ENCODE peak calls at places on chromosome 9, in six cellular contexts. X is GM12865; O is bronchial epithelial cell; G is IMR-90; K is CD8-positive, alpha-beta T cell; S is neural progenitor cell. V is an unnamed sample.

GRCh38 chr9:111039203-111039907 is 1.1 kb upstream of the LPAR1 start:
- DNase-seq in O (peak), K (no peak), S (peak), X (peak), G (no peak), V (no peak)

GRCh38 chr9:120922404-120923173 is 4.0 kb downstream of the TRAF1 start:
- DNase-seq in S (no peak), X (peak), K (no peak), O (no peak), G (no peak), V (no peak)

GRCh38 chr9:130588416-130588815 is 9.0 kb downstream of the FUBP3 start:
- DNase-seq in S (no peak), O (no peak), K (no peak), G (no peak), X (no peak), V (no peak)

GRCh38 chr9:37622462-37622861 is 28.3 kb upstream of the FRMPD1 start:
- DNase-seq in O (no peak), K (no peak), S (no peak), G (peak), X (no peak), V (no peak)

GRCh38 chr9:117451336-117451735 is 36.5 kb upstream of the ASTN2 start:
- DNase-seq in G (no peak), K (no peak), S (no peak), O (no peak), X (no peak), V (no peak)

GRCh38 chr9:135413461-135413860 is 66.1 kb upstream of the PPP1R26 start:
- DNase-seq in G (no peak), O (no peak), X (no peak), S (no peak), K (no peak), V (no peak)

GRCh38 chr9:22098636-22099332 is 89.7 kb upstream of the CDKN2B start:
- DNase-seq in S (no peak), O (no peak), K (no peak), G (no peak), X (no peak), V (no peak)

GRCh38 chr9:100211471-100211870 is 112.4 kb downstream of the INVS start:
- DNase-seq in O (no peak), K (no peak), X (no peak), G (no peak), S (no peak), V (no peak)

GRCh38 chr9:121954477-121955175 is 138.5 kb downstream of the TTLL11 start:
- DNase-seq in O (no peak), X (no peak), S (no peak), K (no peak), G (peak), V (peak)

GRCh38 chr9:133880136-133880535 is 112.0 kb downstream of the VAV2 start:
- DNase-seq in O (no peak), G (no peak), K (no peak), X (no peak), S (no peak), V (no peak)

GRCh38 chr9:100587375-100587774 is 9.5 kb downstream of the CAVIN4 start:
- DNase-seq in G (peak), O (no peak), S (no peak), K (no peak), X (no peak), V (peak)

GRCh38 chr9:88481933-88482332 is 53.0 kb upstream of the NXNL2 start:
- DNase-seq in G (no peak), S (no peak), X (no peak), K (no peak), O (no peak), V (no peak)

GRCh38 chr9:100472725-100473261 is at the start of gene TMEFF1:
- DNase-seq in X (peak), S (peak), G (peak), O (no peak), K (peak), V (peak)

GRCh38 chr9:472676-473075 is 258.0 kb downstream of the DOCK8 start:
- DNase-seq in K (no peak), O (peak), S (no peak), G (no peak), X (no peak), V (no peak)

GRCh38 chr9:134377976-134378375 is 51.7 kb downstream of the RXRA start:
- DNase-seq in K (no peak), X (no peak), S (no peak), G (no peak), O (no peak), V (no peak)

GRCh38 chr9:134846699-134847098 is 33.9 kb upstream of the FCN2 start:
- DNase-seq in S (no peak), K (no peak), G (no peak), X (no peak), O (no peak), V (no peak)

GRCh38 chr9:90868555-90868954 is 66.9 kb downstream of the SYK start:
- DNase-seq in G (peak), X (no peak), S (no peak), O (peak), K (no peak), V (peak)

GRCh38 chr9:94164756-94165549 is 80.7 kb downstream of the PTPDC1 start:
- DNase-seq in K (no peak), S (no peak), X (no peak), O (no peak), G (no peak), V (no peak)

GRCh38 chr9:121281614-121282291 is 13.8 kb downstream of the GSN start:
- DNase-seq in X (no peak), O (peak), S (no peak), K (no peak), G (peak), V (peak)

GRCh38 chr9:37444890-37445289 is 20.4 kb downstream of the ZBTB5 start:
- DNase-seq in K (no peak), G (no peak), X (no peak), O (no peak), S (no peak), V (no peak)

GRCh38 chr9:75909776-75910175 is 19.3 kb downstream of the PCSK5 start:
- DNase-seq in X (no peak), S (no peak), K (no peak), G (no peak), O (no peak), V (no peak)

GRCh38 chr9:130120832-130121231 is 51.4 kb upstream of the NCS1 start:
- DNase-seq in S (no peak), K (no peak), X (no peak), O (no peak), G (no peak), V (no peak)

GRCh38 chr9:71740199-71740598 is 28.1 kb downstream of the CEMIP2 start:
- DNase-seq in X (no peak), G (no peak), O (peak), S (no peak), K (no peak), V (no peak)

GRCh38 chr9:108743901-108744371 is 111.8 kb downstream of the ACTL7B start:
- DNase-seq in S (peak), O (peak), G (no peak), X (no peak), K (no peak), V (no peak)

GRCh38 chr9:20225841-20226240 is 396.5 kb downstream of the MLLT3 start:
- DNase-seq in K (no peak), S (no peak), X (no peak), O (no peak), G (no peak), V (no peak)

GRCh38 chr9:125694478-125694877 is 12.5 kb downstream of the MAPKAP1 start:
- DNase-seq in X (no peak), O (no peak), S (peak), K (no peak), G (peak), V (peak)

GRCh38 chr9:37408933-37409710 is 13.4 kb upstream of the GRHPR start:
- DNase-seq in X (peak), O (no peak), S (no peak), G (no peak), K (peak), V (no peak)

GRCh38 chr9:109017061-109017460 is 3.8 kb upstream of the CTNNAL1 start:
- DNase-seq in O (no peak), K (no peak), S (no peak), X (no peak), G (peak), V (peak)

GRCh38 chr9:109799792-109800191 is 19.8 kb downstream of the PALM2AKAP2 start:
- DNase-seq in O (no peak), S (no peak), X (no peak), K (no peak), G (peak), V (peak)

GRCh38 chr9:1051286-1052118 is 1.3 kb downstream of the DMRT2 start:
- DNase-seq in O (peak), G (no peak), S (peak), X (peak), K (no peak), V (no peak)

GRCh38 chr9:95411211-95411892 is 93.8 kb upstream of the FANCC start:
- DNase-seq in O (no peak), G (no peak), S (no peak), K (no peak), X (no peak), V (no peak)

GRCh38 chr9:94911986-94912635 is 185.6 kb downstream of the AOPEP start:
- DNase-seq in G (no peak), X (no peak), O (no peak), K (no peak), S (no peak), V (no peak)

GRCh38 chr9:4983541-4984165 is 1.4 kb upstream of the JAK2 start:
- DNase-seq in S (no peak), K (no peak), X (peak), G (no peak), O (peak), V (no peak)

GRCh38 chr9:104092192-104092591 is 1.9 kb upstream of the SMC2 start:
- DNase-seq in S (no peak), O (no peak), G (no peak), X (no peak), K (no peak), V (no peak)

GRCh38 chr9:104093162-104093561 is 947 bp upstream of the SMC2 start:
- DNase-seq in O (peak), K (no peak), G (peak), S (peak), X (no peak), V (peak)

GRCh38 chr9:104091028-104091590 is 3.0 kb upstream of the SMC2 start:
- DNase-seq in S (no peak), O (no peak), G (peak), X (no peak), K (no peak), V (peak)

GRCh38 chr9:104090578-104090977 is 3.5 kb upstream of the SMC2 start:
- DNase-seq in X (no peak), G (no peak), K (no peak), O (no peak), S (no peak), V (no peak)

DNA sequence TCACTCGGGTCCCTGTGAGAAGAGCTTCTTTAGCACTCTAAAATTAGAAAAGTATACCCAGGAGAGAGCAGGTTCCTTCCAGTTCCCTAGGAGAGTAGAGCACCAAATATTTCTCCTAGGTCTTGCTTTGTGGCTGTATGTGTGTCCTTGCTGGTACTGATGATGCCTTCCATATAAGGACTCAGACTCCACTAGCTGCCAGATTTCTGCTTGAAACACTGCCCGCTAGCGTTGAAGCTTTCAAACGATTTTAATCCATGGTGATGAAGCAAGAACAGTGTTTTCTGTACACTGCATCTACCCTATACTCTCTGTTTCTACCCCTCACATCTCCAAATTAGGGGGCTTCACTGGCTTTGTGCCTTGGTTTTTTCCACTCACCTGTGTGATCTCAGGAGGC is 2.4 kb upstream of the SMC2 start:
- DNase-seq in X (no peak), S (peak), G (peak), O (no peak), K (no peak), V (peak)
- TF ChIP-seq CTCF in X (no peak), S (no peak), G (peak), O (peak), K (no peak), V (no peak)

DNA sequence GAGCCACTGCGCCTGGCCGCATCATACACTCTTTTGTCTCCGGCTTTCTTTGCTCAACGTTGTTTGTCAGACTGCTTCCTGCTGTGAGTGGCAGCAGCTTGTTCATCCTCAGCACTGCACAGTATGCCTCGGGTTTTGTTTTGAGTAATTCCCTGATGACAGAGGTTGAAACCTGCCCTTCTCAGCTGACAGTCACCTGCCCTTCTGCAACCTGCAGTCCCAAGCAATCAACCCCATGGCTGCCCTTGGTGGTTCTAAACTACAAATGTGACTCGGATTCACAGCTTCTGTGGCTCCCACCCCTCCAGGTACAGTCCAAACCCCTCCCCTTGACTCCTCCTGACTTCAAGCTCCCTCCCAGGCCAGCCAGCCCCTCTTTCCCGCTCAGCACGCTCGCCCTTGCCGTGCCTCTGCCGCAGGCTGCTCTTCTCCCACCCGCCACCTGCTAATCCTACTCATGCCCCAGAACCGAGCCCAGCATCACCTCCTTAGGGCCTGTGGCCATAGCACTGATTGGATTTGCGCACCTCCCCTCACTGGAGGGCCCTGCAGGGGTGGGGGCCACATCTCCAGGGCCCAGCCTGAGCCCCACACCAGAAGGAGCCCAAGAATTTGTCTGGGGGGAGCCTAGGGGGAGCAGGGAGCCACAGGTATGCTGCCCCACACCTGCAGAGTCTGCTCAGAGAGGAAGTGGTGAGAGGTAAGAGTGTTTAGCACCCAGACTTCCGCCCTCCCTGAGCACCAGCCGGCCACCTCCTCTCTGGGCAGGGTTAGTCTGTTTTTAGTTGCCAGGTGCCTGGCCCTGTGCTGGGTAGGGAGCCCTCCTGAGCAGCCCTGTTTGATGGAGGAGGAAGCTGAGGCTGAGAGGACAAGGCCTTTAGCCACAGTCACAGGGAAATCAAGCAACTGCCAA is 10.1 kb downstream of the EEIG1 start:
- DNase-seq in S (peak), O (peak), X (peak), K (peak), G (no peak), V (no peak)
- H3K4me3 ChIP-seq in S (no peak), O (no peak), X (peak), K (peak), G (no peak), V (no peak)

GRCh38 chr9:97280755-97281330 is 26.6 kb upstream of the CCDC180 start:
- DNase-seq in K (no peak), O (no peak), X (no peak), S (no peak), G (no peak), V (no peak)

GRCh38 chr9:97283768-97284167 is 23.7 kb upstream of the CCDC180 start:
- DNase-seq in G (no peak), X (no peak), K (no peak), S (no peak), O (no peak), V (no peak)

DNA sequence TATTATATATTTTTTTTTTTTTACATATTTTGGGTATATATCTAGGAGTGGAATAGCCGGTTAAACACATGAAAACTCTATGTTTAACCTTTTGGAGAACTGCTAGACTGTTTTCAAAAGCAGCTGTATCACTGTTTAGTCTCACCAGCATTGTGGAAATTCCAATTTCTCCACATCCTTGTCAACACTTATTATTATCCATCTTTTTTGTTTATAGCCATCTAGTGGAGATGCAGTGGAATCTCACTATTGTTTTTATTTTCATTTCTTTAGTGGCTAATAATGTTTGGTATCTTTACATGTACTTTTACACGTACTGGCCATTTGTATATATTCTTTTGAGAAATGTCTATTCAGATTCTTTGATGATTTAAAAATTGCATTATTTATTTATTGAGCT is 22.7 kb upstream of the CCDC180 start:
- DNase-seq in G (no peak), X (no peak), O (no peak), S (no peak), K (no peak), V (no peak)
- TF ChIP-seq CTCF in G (peak), X (no peak), O (no peak), S (no peak), K (no peak), V (no peak)

GRCh38 chr9:127904518-127904887 is 5.1 kb upstream of the ST6GALNAC6 start:
- DNase-seq in O (peak), G (no peak), S (no peak), K (no peak), X (no peak), V (no peak)

GRCh38 chr9:127905788-127906191 is 6.4 kb upstream of the ST6GALNAC6 start:
- DNase-seq in S (no peak), X (peak), G (no peak), O (no peak), K (no peak), V (no peak)

GRCh38 chr9:127903557-127904475 is 4.4 kb upstream of the ST6GALNAC6 start:
- DNase-seq in O (no peak), X (peak), G (no peak), S (no peak), K (peak), V (no peak)

GRCh38 chr9:127907867-127908659 is 8.7 kb upstream of the ST6GALNAC6 start:
- DNase-seq in G (no peak), X (no peak), O (no peak), K (no peak), S (no peak), V (no peak)

GRCh38 chr9:127904888-127905728 is 5.7 kb upstream of the ST6GALNAC6 start:
- DNase-seq in X (peak), S (no peak), G (no peak), O (no peak), K (peak), V (no peak)
- H3K4me3 ChIP-seq in X (peak), S (no peak), G (no peak), O (no peak), K (peak), V (no peak)

DNA sequence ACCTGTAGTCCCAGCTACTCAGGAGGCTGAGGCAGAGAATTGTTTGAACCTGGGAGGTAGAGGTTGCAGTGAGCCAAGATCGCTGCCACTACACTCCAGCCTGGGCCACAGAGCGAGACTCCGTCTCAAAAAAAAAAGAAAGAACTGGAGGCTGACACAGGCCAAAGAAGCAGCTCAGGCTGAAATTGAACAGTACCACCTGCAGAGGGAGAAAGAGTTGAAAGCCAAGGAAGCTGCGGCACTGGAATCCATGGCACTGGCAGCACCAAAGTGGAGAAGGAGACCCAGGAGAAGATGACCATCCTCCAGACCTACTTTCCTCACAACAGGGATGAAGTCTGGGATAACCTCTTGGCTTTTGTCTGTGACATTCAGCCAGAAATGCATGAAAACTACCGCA is 11.3 kb upstream of the TMEM141 start:
- DNase-seq in X (no peak), S (no peak), K (no peak), O (no peak), G (no peak), V (no peak)
- TF ChIP-seq CTCF in X (no peak), S (no peak), K (no peak), O (no peak), G (no peak), V (peak)

DNA sequence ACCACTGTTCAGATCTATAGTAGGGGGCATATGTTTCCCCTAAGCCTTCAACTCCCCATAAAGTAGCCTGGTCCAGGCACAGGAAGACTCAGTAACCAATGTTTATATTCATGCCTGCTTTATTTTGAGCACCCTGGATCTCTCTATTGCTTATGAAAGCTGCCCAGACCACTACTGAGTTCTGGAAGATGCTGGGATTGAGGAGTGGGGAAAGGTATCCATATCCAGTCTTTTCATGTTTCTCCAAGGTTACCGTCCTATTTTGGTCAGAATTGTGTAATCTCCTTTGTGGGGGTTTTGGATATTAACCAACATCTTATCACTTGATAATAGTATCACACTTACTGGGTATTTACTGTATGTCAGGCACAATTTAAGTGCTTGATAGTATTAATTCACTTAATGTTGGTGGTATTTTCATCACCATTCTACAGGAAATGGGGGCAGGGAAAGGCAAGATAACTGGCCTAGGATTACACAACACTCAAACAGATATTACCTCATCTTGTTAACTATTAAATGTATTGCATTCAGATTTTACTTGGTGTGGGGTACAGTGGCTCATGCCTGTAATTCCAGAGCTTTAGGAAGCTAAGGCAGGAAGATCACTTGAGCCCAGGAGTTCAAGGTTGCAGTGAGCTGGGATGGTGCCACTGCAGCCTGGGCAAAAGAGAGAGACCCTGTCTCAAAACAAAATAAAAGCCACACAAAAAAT is 36.3 kb downstream of the RUSC2 start:
- DNase-seq in O (peak), S (no peak), K (no peak), X (no peak), G (peak), V (peak)
- H3K4me3 ChIP-seq in O (no peak), S (no peak), K (no peak), X (no peak), G (no peak), V (no peak)

V was measured in fibroblast of pulmonary artery.